ENCODE peak calls at places on chromosomes 12 and 14, in eight cellular contexts. C is A673, M is adrenal gland, I is AG04450, H is ovary, L is A549, W is pancreas, K is breast epithelium. A is an unnamed sample.

GRCh38 chr14:96940009-96940408 is 142.8 kb downstream of the VRK1 start:
- DNase-seq in C (peak), M (no peak), I (no peak), H (no peak), L (no peak), W (no peak), K (no peak), A (no peak)

GRCh38 chr12:104137175-104137901 is 672 bp downstream of the NFYB start:
- DNase-seq in C (peak), M (peak), I (peak), H (peak), L (peak), W (peak), K (no peak), A (peak)

GRCh38 chr12:67077617-67078016 is 191.5 kb upstream of the CAND1 start:
- DNase-seq in C (no peak), M (no peak), I (no peak), H (no peak), L (no peak), W (no peak), K (no peak), A (no peak)

GRCh38 chr12:131711551-131712205 is 788 bp downstream of the SFSWAP start:
- DNase-seq in C (no peak), M (peak), I (no peak), H (no peak), L (no peak), W (no peak), K (no peak), A (no peak)

GRCh38 chr12:67468549-67469245 is 179.8 kb upstream of the DYRK2 start:
- DNase-seq in C (no peak), M (no peak), I (no peak), H (no peak), L (no peak), W (no peak), K (no peak), A (no peak)

GRCh38 chr12:23906329-23906728 is 43.1 kb downstream of the SOX5 start:
- DNase-seq in C (peak), M (peak), I (no peak), H (no peak), L (no peak), W (no peak), K (no peak), A (no peak)

GRCh38 chr12:131642101-131642540 is 68.8 kb upstream of the SFSWAP start:
- DNase-seq in C (no peak), M (peak), I (no peak), H (no peak), L (peak), W (no peak), K (no peak), A (no peak)

GRCh38 chr12:109053382-109054123 is 1.2 kb downstream of the USP30 start:
- DNase-seq in C (no peak), M (no peak), I (no peak), H (no peak), L (no peak), W (no peak), K (no peak), A (no peak)

GRCh38 chr12:144650-145284 is 69.2 kb downstream of the SLC6A12 start:
- DNase-seq in C (no peak), M (no peak), I (no peak), H (no peak), L (no peak), W (no peak), K (no peak), A (no peak)

GRCh38 chr12:51773145-51773869 is 75.2 kb downstream of the FIGNL2 start:
- DNase-seq in C (peak), M (no peak), I (peak), H (no peak), L (peak), W (no peak), K (no peak), A (no peak)

GRCh38 chr14:54503476-54503875 is 6.2 kb upstream of the CGRRF1 start:
- DNase-seq in C (peak), M (no peak), I (no peak), H (no peak), L (peak), W (no peak), K (no peak), A (no peak)

GRCh38 chr12:81692008-81692407 is 67.1 kb downstream of the PPFIA2 start:
- DNase-seq in C (no peak), M (no peak), I (no peak), H (no peak), L (no peak), W (peak), K (no peak), A (no peak)

GRCh38 chr14:72839753-72840390 is 54.0 kb downstream of the DPF3 start:
- DNase-seq in C (no peak), M (no peak), I (no peak), H (no peak), L (no peak), W (no peak), K (no peak), A (no peak)

GRCh38 chr12:112022241-112023016 is 9.2 kb downstream of the ERP29 start:
- DNase-seq in C (no peak), M (no peak), I (no peak), H (no peak), L (no peak), W (no peak), K (no peak), A (no peak)

GRCh38 chr12:7503686-7504085 is at the start of gene CD163:
- DNase-seq in C (no peak), M (no peak), I (no peak), H (no peak), L (no peak), W (no peak), K (no peak), A (no peak)

GRCh38 chr12:18257251-18257650 is 4.1 kb upstream of the PIK3C2G start:
- DNase-seq in C (no peak), M (no peak), I (no peak), H (no peak), L (no peak), W (no peak), K (no peak), A (no peak)

GRCh38 chr12:12823308-12823707 is 10.2 kb downstream of the DDX47 start:
- DNase-seq in C (no peak), M (no peak), I (peak), H (no peak), L (peak), W (no peak), K (no peak), A (no peak)

GRCh38 chr12:73506611-73507010 is 1031.0 kb upstream of the ATXN7L3B start:
- DNase-seq in C (no peak), M (no peak), I (no peak), H (no peak), L (no peak), W (no peak), K (no peak), A (no peak)

GRCh38 chr12:41981758-41982157 is 162.9 kb downstream of the GXYLT1 start:
- DNase-seq in C (peak), M (no peak), I (no peak), H (no peak), L (peak), W (no peak), K (no peak), A (no peak)

GRCh38 chr14:96121660-96122395 is 82.7 kb downstream of the C14orf132 start:
- DNase-seq in C (no peak), M (no peak), I (peak), H (no peak), L (no peak), W (no peak), K (no peak), A (no peak)

GRCh38 chr14:75141062-75141461 is 14.2 kb upstream of the NEK9 start:
- DNase-seq in C (no peak), M (no peak), I (no peak), H (no peak), L (no peak), W (no peak), K (no peak), A (no peak)

GRCh38 chr14:21557084-21557901 is 22.6 kb downstream of the OR10G3 start:
- DNase-seq in C (peak), M (peak), I (peak), H (peak), L (peak), W (peak), K (peak), A (peak)
- H3K27ac ChIP-seq in C (peak), M (no peak), I (no peak), H (peak), L (peak), W (peak), K (peak), A (peak)

DNA sequence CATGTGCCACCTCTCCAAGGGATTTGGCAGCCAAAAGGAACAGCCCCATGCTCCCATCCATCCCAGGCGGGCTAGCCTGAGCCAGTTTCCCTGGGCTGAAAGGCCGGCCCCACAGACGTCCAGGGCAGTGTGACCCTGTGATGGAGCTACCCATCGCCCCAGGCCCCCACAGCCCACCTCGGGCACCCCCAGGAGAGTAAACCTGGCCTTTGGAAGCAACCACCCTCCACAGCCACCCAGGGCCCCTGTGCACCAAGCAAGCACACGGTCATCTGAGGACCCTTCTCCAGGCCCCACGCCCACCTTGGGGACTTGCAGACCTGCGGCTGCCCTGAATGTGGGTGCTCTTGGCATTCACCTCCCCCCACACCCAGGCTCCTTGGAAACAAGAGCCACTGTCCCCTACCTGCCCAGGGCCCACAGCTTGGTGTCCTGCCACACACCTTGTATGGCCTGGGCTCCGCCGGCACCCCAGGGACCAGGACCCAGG is 8.4 kb downstream of the AHNAK2 start:
- DNase-seq in C (no peak), M (no peak), I (no peak), H (no peak), L (no peak), W (peak), K (no peak), A (no peak)
- H3K4me3 ChIP-seq in C (no peak), M (no peak), I (peak), H (peak), L (peak), W (no peak), K (peak), A (no peak)

GRCh38 chr12:59650594-59651229 is 54.9 kb downstream of the SLC16A7 start:
- DNase-seq in C (no peak), M (no peak), I (no peak), H (no peak), L (no peak), W (no peak), K (no peak), A (no peak)
- TF ChIP-seq CTCF in C (no peak), M (no peak), I (peak), H (no peak), L (no peak), W (no peak), K (no peak), A (no peak)

GRCh38 chr12:70757830-70758493 is 120.7 kb upstream of the PTPRB start:
- DNase-seq in C (no peak), M (no peak), I (no peak), H (no peak), L (no peak), W (no peak), K (no peak), A (no peak)

GRCh38 chr12:70754330-70754741 is 117.1 kb upstream of the PTPRB start:
- DNase-seq in C (no peak), M (no peak), I (no peak), H (no peak), L (no peak), W (no peak), K (no peak), A (no peak)

GRCh38 chr12:70756118-70756517 is 118.9 kb upstream of the PTPRB start:
- DNase-seq in C (peak), M (no peak), I (no peak), H (no peak), L (peak), W (no peak), K (no peak), A (no peak)

GRCh38 chr12:70758494-70758845 is 121.2 kb upstream of the PTPRB start:
- DNase-seq in C (no peak), M (no peak), I (no peak), H (no peak), L (no peak), W (no peak), K (no peak), A (no peak)

DNA sequence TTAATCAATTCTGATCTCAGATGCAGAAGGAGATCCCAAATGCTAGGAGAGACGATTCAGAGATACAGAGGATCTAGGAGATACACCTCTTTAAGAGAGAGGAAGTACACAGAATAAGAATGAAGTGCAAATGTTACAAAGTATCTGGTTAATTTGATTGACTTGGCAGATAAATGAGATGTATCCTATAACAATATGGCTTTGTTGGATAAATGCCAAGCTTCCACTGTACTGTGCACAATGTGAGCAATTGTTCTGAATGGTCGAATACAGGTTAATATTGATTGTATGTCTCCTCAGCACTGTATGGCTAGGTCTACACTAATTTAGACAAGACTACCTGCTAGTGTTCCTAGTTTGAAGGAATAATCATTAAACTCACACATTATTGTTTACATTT is 119.6 kb upstream of the PTPRB start:
- DNase-seq in C (no peak), M (no peak), I (no peak), H (no peak), L (no peak), W (no peak), K (no peak), A (no peak)
- H3K27ac ChIP-seq in C (no peak), M (no peak), I (no peak), H (no peak), L (no peak), W (no peak), K (no peak), A (no peak)

GRCh38 chr12:53383258-53383657 is 3.3 kb downstream of the SP1 start:
- DNase-seq in C (no peak), M (no peak), I (no peak), H (no peak), L (no peak), W (no peak), K (no peak), A (no peak)
- H3K4me3 ChIP-seq in C (peak), M (peak), I (peak), H (peak), L (no peak), W (no peak), K (peak), A (no peak)

GRCh38 chr14:40447032-40447431 is 1014.8 kb upstream of the FBXO33 start:
- DNase-seq in C (no peak), M (no peak), I (no peak), H (no peak), L (no peak), W (no peak), K (no peak), A (no peak)

DNA sequence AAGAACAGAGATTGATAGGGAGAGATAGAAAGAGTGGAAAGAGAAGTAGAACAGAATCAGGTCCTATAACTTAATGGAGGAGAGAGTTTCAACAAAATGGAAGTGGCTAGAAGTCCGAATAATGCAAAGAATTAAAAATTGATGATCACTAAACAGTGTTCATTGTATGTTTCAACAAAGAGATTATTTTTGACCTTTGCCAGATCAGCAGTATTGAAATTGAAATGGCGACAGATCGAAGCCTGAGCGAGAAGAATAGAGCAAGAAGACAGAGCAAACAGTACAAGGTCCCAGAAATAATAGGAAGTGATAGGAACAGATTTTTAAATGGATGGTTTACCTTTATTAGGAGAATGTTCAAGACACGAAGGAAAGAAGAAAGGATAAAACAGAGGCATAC is 1012.8 kb upstream of the FBXO33 start:
- DNase-seq in C (no peak), M (no peak), I (no peak), H (no peak), L (no peak), W (no peak), K (no peak), A (no peak)
- TF ChIP-seq CTCF in C (no peak), M (no peak), I (no peak), H (no peak), L (no peak), W (no peak), K (no peak), A (no peak)

DNA sequence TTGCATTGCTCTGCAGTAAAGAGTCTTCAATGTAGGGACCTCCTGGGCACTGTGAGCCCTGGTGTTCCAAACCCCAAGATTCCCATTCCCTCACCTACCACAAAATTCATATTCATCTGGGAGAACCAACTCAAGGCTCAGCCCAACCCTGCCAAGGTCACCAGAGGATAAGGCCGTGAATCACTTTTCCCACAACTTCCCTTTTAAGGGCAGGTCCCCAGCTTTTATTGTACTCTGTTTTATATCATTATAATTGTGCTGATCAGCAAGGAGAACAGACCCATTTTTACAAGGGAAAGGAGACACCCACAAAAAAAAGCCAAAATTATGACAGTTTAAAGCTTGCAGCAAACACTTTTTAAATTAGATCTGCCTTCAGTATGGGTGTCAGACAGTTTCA is 363.0 kb upstream of the FKBP4 start:
- DNase-seq in C (no peak), M (peak), I (no peak), H (no peak), L (no peak), W (no peak), K (no peak), A (no peak)
- H3K27ac ChIP-seq in C (no peak), M (no peak), I (no peak), H (no peak), L (no peak), W (no peak), K (no peak), A (peak)